ENCODE peak calls at places on chromosome 22, in ten cellular contexts. W is adrenal gland; K is mesenchymal stem cell; D is aorta; S is heart left ventricle; L is uterus; I is right cardiac atrium; Q is naive thymus-derived CD4-positive, alpha-beta T cell; Z is MM.1S; F is tibial nerve. X is an unnamed sample.

GRCh38 chr22:24134090-24134846 is 47.0 kb upstream of the SUSD2 start:
- DNase-seq in W (no peak), K (no peak), D (no peak), S (no peak), L (no peak), I (no peak), Q (peak; percentile 86), Z (no peak), F (peak; percentile 38), X (no peak)

GRCh38 chr22:28015676-28016601 is 96.9 kb upstream of the PITPNB start:
- DNase-seq in W (peak; percentile 76), K (peak; percentile 7), D (peak; percentile 69), S (peak; percentile 56), L (peak; percentile 11), I (peak; percentile 34), Q (no peak), Z (no peak), F (no peak), X (no peak)

GRCh38 chr22:28909375-28909774 is 26.0 kb downstream of the ZNRF3 start:
- DNase-seq in W (peak; percentile 50), K (no peak), D (peak; percentile 64), S (no peak), L (no peak), I (no peak), Q (no peak), Z (no peak), F (no peak), X (no peak)

GRCh38 chr22:27962268-27963191 is 43.5 kb upstream of the PITPNB start:
- DNase-seq in W (no peak), K (peak; percentile 31), D (no peak), S (no peak), L (no peak), I (no peak), Q (no peak), Z (no peak), F (no peak), X (peak; percentile 81)

GRCh38 chr22:31734512-31734911 is 15.4 kb downstream of the PRR14L start:
- DNase-seq in W (peak; percentile 14), K (peak; percentile 76), D (no peak), S (no peak), L (no peak), I (no peak), Q (no peak), Z (no peak), F (no peak), X (no peak)

GRCh38 chr22:36862251-36863242 is 1.7 kb downstream of the NCF4 start:
- DNase-seq in W (peak; percentile 58), K (no peak), D (no peak), S (peak; percentile 77), L (no peak), I (peak; percentile 27), Q (no peak), Z (no peak), F (no peak), X (no peak)

GRCh38 chr22:20004464-20004863 is 12.2 kb downstream of the ARVCF start:
- DNase-seq in W (no peak), K (no peak), D (no peak), S (no peak), L (no peak), I (no peak), Q (no peak), Z (no peak), F (no peak), X (no peak)

GRCh38 chr22:33908201-33909074 is 11.8 kb downstream of the LARGE1 start:
- DNase-seq in W (no peak), K (no peak), D (no peak), S (no peak), L (no peak), I (no peak), Q (no peak), Z (no peak), F (no peak), X (no peak)

GRCh38 chr22:44659140-44659539 is 42.9 kb upstream of the PRR5 start:
- DNase-seq in W (no peak), K (no peak), D (peak; percentile 68), S (no peak), L (no peak), I (peak; percentile 48), Q (no peak), Z (no peak), F (no peak), X (peak; percentile 52)

GRCh38 chr22:44661070-44661469 is 40.9 kb upstream of the PRR5 start:
- DNase-seq in W (no peak), K (peak; percentile 33), D (peak; percentile 64), S (no peak), L (no peak), I (peak; percentile 31), Q (no peak), Z (no peak), F (no peak), X (peak; percentile 15)

GRCh38 chr22:44660051-44660830 is 41.8 kb upstream of the PRR5 start:
- DNase-seq in W (no peak), K (no peak), D (peak; percentile 62), S (no peak), L (no peak), I (peak; percentile 9), Q (no peak), Z (no peak), F (no peak), X (no peak)

GRCh38 chr22:44661659-44662569 is 40.1 kb upstream of the PRR5 start:
- DNase-seq in W (no peak), K (no peak), D (no peak), S (no peak), L (no peak), I (peak; percentile 5), Q (no peak), Z (no peak), F (no peak), X (no peak)

GRCh38 chr22:44658371-44658953 is 43.5 kb upstream of the PRR5 start:
- DNase-seq in W (peak; percentile 76), K (no peak), D (peak; percentile 68), S (no peak), L (peak; percentile 45), I (peak; percentile 61), Q (no peak), Z (no peak), F (no peak), X (peak; percentile 52)
- H3K27ac ChIP-seq in W (peak overlapping the region; percentile 67), K (no peak overlapping the region), D (no peak overlapping the region), S (peak overlapping the region; percentile 61), L (no peak overlapping the region), I (no peak overlapping the region), Q (no peak overlapping the region), Z (no peak overlapping the region), F (no peak overlapping the region), X (no peak overlapping the region)

DNA sequence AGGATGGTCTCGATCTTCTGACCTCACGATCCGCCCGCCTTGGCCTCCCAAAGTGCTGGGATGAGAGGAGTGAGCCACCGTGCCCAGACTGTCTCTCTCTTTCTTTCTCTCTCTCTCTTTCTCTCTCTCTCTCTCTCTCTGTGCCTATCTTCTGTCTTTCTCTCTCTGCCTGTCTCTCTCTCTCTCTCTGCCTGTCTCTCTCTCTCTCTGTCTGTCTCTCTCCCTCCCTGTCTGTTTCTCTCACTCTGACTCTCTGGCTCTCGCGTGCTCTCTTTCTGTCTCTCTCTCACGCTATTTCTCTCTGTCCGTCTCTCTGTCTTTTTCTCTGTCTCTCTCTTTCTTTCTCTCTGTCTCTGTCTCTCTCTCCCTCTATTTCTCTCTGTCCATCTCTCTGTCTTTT is 3911.2 kb upstream of the OR11H1 start:
- DNase-seq in W (no peak), K (no peak), D (no peak), S (no peak), L (no peak), I (no peak), Q (no peak), Z (no peak), F (no peak), X (no peak)
- H3K9me3 ChIP-seq in W (no peaks in the 10 kb centered on the region), K (peaks cover 19% of the 10 kb centered on the region), D (peaks cover 2% of the 10 kb centered on the region), S (no peaks in the 10 kb centered on the region), L (no peaks in the 10 kb centered on the region), I (no peaks in the 10 kb centered on the region), Q (no peaks in the 10 kb centered on the region), Z (no peaks in the 10 kb centered on the region), F (no peaks in the 10 kb centered on the region), X (no peaks in the 10 kb centered on the region)

DNA sequence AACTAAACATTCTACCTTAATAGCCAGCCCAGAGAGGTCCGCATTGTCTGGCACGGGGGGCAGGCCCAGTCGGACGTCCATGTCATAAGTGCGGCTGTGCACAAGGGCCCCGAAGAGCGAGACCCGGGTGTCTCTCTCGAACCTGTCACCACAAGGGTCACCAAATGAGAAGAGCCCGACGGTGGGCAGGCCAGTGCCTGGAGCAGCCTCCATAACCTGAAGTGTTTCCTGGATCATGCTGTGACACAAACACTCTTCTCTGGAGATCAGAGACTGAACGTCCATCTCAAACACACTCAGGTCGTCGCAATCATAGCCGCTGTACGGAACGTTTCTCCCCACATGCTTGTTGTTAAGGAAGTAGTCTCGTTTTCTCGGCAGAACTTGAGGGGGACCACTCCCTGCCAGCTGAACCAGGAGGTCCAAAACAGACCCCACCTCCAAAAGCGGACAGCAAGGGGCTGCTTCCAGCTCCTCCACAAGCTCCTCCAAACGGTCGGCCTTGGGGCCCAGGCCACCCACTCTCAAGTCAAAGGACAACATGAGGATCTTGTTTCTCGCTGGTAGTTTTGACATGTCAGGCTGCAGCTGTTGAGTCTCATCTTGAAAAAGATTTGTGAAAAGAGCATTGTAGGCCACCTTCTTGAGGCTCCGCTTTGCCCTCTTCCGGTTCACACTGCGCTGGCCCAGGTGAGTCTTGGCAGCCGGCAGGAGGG is 961 bp downstream of the TUBGCP6 start:
- DNase-seq in W (no peak), K (peak; percentile 37), D (no peak), S (no peak), L (no peak), I (no peak), Q (no peak), Z (no peak), F (no peak), X (no peak)
- H3K27ac ChIP-seq in W (peak overlapping the region; percentile 87), K (no peak overlapping the region), D (no peak overlapping the region), S (peak overlapping the region; percentile 92), L (peak overlapping the region; percentile 93), I (peak overlapping the region; percentile 24), Q (peak overlapping the region; percentile 96), Z (peak overlapping the region; percentile 88), F (peak overlapping the region; percentile 91), X (no peak overlapping the region)

GRCh38 chr22:47279337-47279736 is 516.9 kb downstream of the TBC1D22A start:
- DNase-seq in W (no peak), K (no peak), D (peak; percentile 42), S (no peak), L (no peak), I (no peak), Q (no peak), Z (no peak), F (no peak), X (no peak)

GRCh38 chr22:47282366-47282765 is 519.9 kb downstream of the TBC1D22A start:
- DNase-seq in W (no peak), K (no peak), D (no peak), S (no peak), L (no peak), I (no peak), Q (no peak), Z (no peak), F (no peak), X (no peak)

GRCh38 chr22:47283616-47284270 is 521.3 kb downstream of the TBC1D22A start:
- DNase-seq in W (no peak), K (no peak), D (peak; percentile 51), S (no peak), L (no peak), I (no peak), Q (no peak), Z (no peak), F (no peak), X (no peak)

GRCh38 chr22:47282851-47283250 is 520.4 kb downstream of the TBC1D22A start:
- DNase-seq in W (no peak), K (no peak), D (no peak), S (no peak), L (no peak), I (no peak), Q (no peak), Z (no peak), F (no peak), X (no peak)

DNA sequence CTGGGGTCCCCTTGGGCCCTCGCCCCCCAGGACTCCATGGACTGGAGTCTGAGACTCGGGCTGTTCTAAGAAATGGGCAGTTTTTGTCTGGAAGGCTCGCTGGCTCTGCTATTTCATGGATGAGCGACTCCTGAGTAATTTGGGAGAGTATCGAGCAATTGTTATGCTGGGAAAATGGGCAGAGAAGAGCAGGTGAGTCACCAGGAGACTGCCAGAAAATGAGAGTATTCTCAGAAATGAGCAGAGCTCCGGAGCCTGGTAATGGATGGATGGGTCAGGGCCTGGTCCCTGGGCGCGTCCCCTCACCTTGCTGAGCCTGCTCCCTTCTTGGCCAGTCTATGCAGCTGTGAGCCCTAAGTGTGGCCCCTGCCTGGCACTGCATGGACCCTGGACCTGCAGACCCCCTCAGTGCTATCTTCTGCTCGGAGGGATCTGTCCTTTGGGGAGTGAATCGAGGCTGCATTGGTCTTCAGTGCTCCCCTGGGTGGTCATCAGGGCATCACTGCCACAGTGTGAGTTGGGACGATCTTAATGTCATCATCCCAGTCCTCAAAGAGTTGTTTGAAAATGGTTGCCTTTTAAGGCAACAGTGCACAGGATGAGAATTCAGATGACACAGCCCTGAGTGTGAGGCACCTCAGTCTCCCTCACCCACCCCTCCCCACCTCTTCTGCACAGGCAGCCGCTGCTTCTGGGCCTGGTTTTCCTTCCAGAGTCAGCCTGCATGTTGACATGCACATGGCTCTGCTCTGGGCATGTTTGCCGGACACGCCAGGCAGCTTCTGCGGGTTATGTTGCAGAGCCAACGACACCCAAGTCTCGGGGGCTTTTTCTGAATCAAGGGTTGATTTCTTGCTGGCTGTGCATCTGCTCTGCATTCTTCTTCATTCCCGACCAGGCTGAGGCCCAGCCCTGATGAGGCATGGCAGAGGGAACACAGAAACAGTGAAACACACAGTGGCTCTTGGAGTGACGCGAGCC is 519.0 kb downstream of the TBC1D22A start:
- DNase-seq in W (no peak), K (no peak), D (no peak), S (no peak), L (no peak), I (no peak), Q (no peak), Z (no peak), F (no peak), X (no peak)
- H3K9me3 ChIP-seq in W (no peaks in the 10 kb centered on the region), K (no peaks in the 10 kb centered on the region), D (no peaks in the 10 kb centered on the region), S (no peaks in the 10 kb centered on the region), L (no peaks in the 10 kb centered on the region), I (no peaks in the 10 kb centered on the region), Q (no peaks in the 10 kb centered on the region), Z (no peaks in the 10 kb centered on the region), F (no peaks in the 10 kb centered on the region), X (no peaks in the 10 kb centered on the region)

X was measured in right lobe of liver.